ENCODE peak calls at places on chromosome 4, in seven cellular contexts. X is GM12878, O is HCT116, C is HepG2, T is SK-N-SH, N is K562, B is H1. L is an unnamed sample.

GRCh38 chr4:30610361-30610760 is 109.8 kb upstream of the PCDH7 start:
- DNase-seq in X (no peak), N (no peak), O (no peak), C (no peak), T (no peak), B (no peak), L (no peak)

GRCh38 chr4:70895405-70895804 is 6.8 kb upstream of the MOB1B start:
- DNase-seq in T (no peak), C (peak; percentile 26), B (no peak), X (no peak), N (no peak), O (no peak), L (no peak)

GRCh38 chr4:159269956-159270355 is 167.1 kb downstream of the RAPGEF2 start:
- DNase-seq in T (no peak), C (no peak), B (no peak), O (no peak), N (no peak), X (no peak), L (no peak)

GRCh38 chr4:7430965-7431695 is 3.6 kb downstream of the PSAPL1 start:
- DNase-seq in T (no peak), X (no peak), C (no peak), O (no peak), N (no peak), B (no peak), L (no peak)

GRCh38 chr4:56197387-56197786 is 189.9 kb downstream of the AASDH start:
- DNase-seq in O (no peak), N (no peak), T (no peak), B (no peak), X (no peak), C (no peak), L (no peak)

GRCh38 chr4:40194602-40195161 is 2.1 kb upstream of the RHOH start:
- DNase-seq in T (peak; percentile 23), O (no peak), N (no peak), X (no peak), C (peak; percentile 36), B (no peak), L (peak; percentile 86)

GRCh38 chr4:182555997-182556418 is 312.8 kb downstream of the TENM3 start:
- DNase-seq in T (no peak), N (no peak), O (no peak), B (no peak), X (no peak), C (no peak), L (peak; percentile 57)

GRCh38 chr4:26217961-26218676 is 102.7 kb upstream of the RBPJ start:
- DNase-seq in T (peak; percentile 23), C (no peak), O (no peak), B (no peak), N (no peak), X (peak; percentile 42), L (no peak)

GRCh38 chr4:100348472-100348871 is 158.2 kb upstream of the DDIT4L start:
- DNase-seq in B (no peak), O (peak; percentile 88), C (peak; percentile 2), T (no peak), X (no peak), N (no peak), L (no peak)

GRCh38 chr4:28536124-28536523 is 1675.5 kb downstream of the STIM2 start:
- DNase-seq in T (no peak), X (no peak), O (no peak), C (no peak), B (no peak), N (no peak), L (no peak)

GRCh38 chr4:74964311-74964710 is 31.4 kb downstream of the PARM1 start:
- DNase-seq in N (no peak), C (no peak), X (no peak), T (no peak), O (no peak), B (no peak), L (no peak)

GRCh38 chr4:48967101-48967500 is 19.0 kb upstream of the CWH43 start:
- DNase-seq in X (no peak), O (no peak), C (no peak), N (no peak), B (no peak), T (no peak), L (no peak)

GRCh38 chr4:55216871-55217635 is 91.7 kb upstream of the KDR start:
- DNase-seq in X (no peak), N (no peak), C (no peak), T (no peak), B (no peak), O (no peak), L (no peak)

GRCh38 chr4:139988863-139989765 is 164.9 kb downstream of the MAML3 start:
- DNase-seq in X (no peak), O (peak; percentile 82), N (no peak), C (peak; percentile 16), T (no peak), B (no peak), L (no peak)

GRCh38 chr4:7391637-7392437 is 42.9 kb downstream of the PSAPL1 start:
- DNase-seq in O (no peak), X (no peak), T (peak; percentile 7), C (no peak), B (peak; percentile 40), N (no peak), L (no peak)

GRCh38 chr4:30903493-30903892 is 183.3 kb downstream of the PCDH7 start:
- DNase-seq in T (no peak), N (no peak), B (no peak), X (no peak), O (no peak), C (no peak), L (no peak)

GRCh38 chr4:19025031-19025430 is 1003.5 kb upstream of the LCORL start:
- DNase-seq in O (no peak), C (no peak), T (no peak), N (no peak), B (no peak), X (no peak), L (no peak)

GRCh38 chr4:54063737-54064316 is 578 bp downstream of the CHIC2 start:
- DNase-seq in N (peak; percentile 33), X (no peak), B (no peak), O (no peak), T (peak; percentile 47), C (peak; percentile 24), L (peak; percentile 2)

GRCh38 chr4:25523405-25523804 is 132.2 kb upstream of the SLC34A2 start:
- DNase-seq in T (no peak), O (no peak), X (no peak), B (no peak), C (peak; percentile 15), N (no peak), L (no peak)

GRCh38 chr4:6221851-6222760 is 21.8 kb upstream of the JAKMIP1 start:
- DNase-seq in O (peak; percentile 29), N (peak; percentile 76), C (no peak), T (peak; percentile 97), X (no peak), B (peak; percentile 94), L (peak; percentile 75)

GRCh38 chr4:89482926-89483595 is 175.5 kb upstream of the GPRIN3 start:
- DNase-seq in X (no peak), B (no peak), T (no peak), N (no peak), C (no peak), O (no peak), L (no peak)

GRCh38 chr4:7719354-7720174 is 220.1 kb downstream of the AFAP1 start:
- DNase-seq in O (no peak), B (peak; percentile 96), T (peak; percentile 96), X (no peak), N (peak; percentile 76), C (peak; percentile 29), L (peak; percentile 23)

GRCh38 chr4:143156853-143157252 is 27.9 kb upstream of the USP38 start:
- DNase-seq in N (no peak), B (no peak), X (no peak), T (no peak), C (no peak), O (no peak), L (no peak)

GRCh38 chr4:6777636-6778281 is 4.8 kb upstream of the KIAA0232 start:
- DNase-seq in N (no peak), C (peak; percentile 58), B (no peak), X (no peak), T (no peak), O (no peak), L (no peak)

GRCh38 chr4:84499065-84499982 is at the start of gene NKX6-1:
- DNase-seq in B (peak; percentile 93), C (no peak), T (peak; percentile 92), X (no peak), N (peak; percentile 55), O (peak; percentile 87), L (no peak)

GRCh38 chr4:157043131-157043530 is 32.8 kb upstream of the GLRB start:
- DNase-seq in X (no peak), T (peak; percentile 4), B (peak; percentile 47), O (no peak), C (peak; percentile 2), N (no peak), L (peak; percentile 19)

GRCh38 chr4:39616651-39617050 is 22.0 kb downstream of the SMIM14 start:
- DNase-seq in N (no peak), O (no peak), T (no peak), B (no peak), C (no peak), X (no peak), L (no peak)

GRCh38 chr4:54553001-54553400 is 104.8 kb upstream of the KIT start:
- DNase-seq in O (no peak), N (no peak), T (no peak), X (no peak), C (no peak), B (no peak), L (no peak)

GRCh38 chr4:110198472-110199419 is at the start of gene ELOVL6:
- DNase-seq in T (peak; percentile 77), X (peak; percentile 55), N (peak; percentile 69), O (peak; percentile 61), B (peak; percentile 81), C (peak; percentile 59), L (peak; percentile 21)
- TF ChIP-seq JUND in T (no peak), X (no peak), N (peak; percentile 75), O (no peak), B (peak; percentile 47), C (no peak), L (no peak)

GRCh38 chr4:17189322-17189721 is 290.9 kb upstream of the LDB2 start:
- DNase-seq in N (no peak), X (no peak), C (no peak), T (no peak), B (no peak), O (no peak), L (no peak)
- TF ChIP-seq JUND in N (no peak), X (no peak), C (no peak), T (no peak), B (no peak), O (no peak), L (no peak)

GRCh38 chr4:111274486-111274885 is 651.6 kb upstream of the PITX2 start:
- DNase-seq in T (no peak), B (no peak), X (no peak), N (no peak), O (no peak), C (no peak), L (no peak)
- TF ChIP-seq JUND in T (no peak), B (no peak), X (no peak), N (no peak), O (no peak), C (no peak), L (no peak)

DNA sequence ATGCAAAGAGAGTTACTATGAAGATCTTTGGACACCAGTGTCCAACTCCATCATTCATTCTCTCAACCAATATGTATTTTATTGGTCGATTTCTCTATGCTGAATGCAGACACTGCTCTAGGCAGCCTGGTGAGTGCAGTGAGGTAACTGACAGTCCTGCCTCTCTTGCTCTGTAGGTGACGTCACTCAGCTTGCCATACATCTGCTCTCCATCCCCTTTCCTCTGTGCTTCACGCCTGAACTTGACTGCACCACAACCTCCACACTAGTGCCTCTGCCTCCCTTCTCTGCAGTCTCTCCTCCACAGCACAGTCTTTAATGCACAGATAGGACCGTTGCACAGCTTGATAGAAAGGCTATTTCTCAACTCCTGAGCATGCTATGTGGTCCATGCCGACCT is 344.9 kb upstream of the NOCT start:
- DNase-seq in N (no peak), X (no peak), B (no peak), T (no peak), C (no peak), O (no peak), L (no peak)
- TF ChIP-seq JUND in N (peak; percentile 53), X (no peak), B (no peak), T (no peak), C (no peak), O (no peak), L (no peak)